ENCODE peak calls at places on chromosomes 4 and X, in ten cellular contexts. K, L, I, P, E, Q, C, T, H and U are unnamed samples.

GRCh38 chr4:88938138-88938537 is 118.8 kb downstream of the FAM13A start:
- DNase-seq in K (no peak), L (no peak), I (peak), P (peak), E (no peak), Q (peak), C (no peak), T (no peak), H (no peak), U (peak)

GRCh38 chr4:32994956-32995849 is 2275.0 kb downstream of the PCDH7 start:
- DNase-seq in K (no peak), L (no peak), I (no peak), P (no peak), E (no peak), Q (no peak), C (no peak), T (no peak), H (no peak), U (no peak)

GRCh38 chrX:107978080-107978479 is 4.1 kb downstream of the TEX13B start:
- DNase-seq in K (no peak), L (no peak), I (no peak), P (no peak), E (no peak), Q (no peak), C (no peak), T (no peak), H (no peak), U (no peak)

GRCh38 chrX:132940727-132941162 is 17.7 kb downstream of the HS6ST2 start:
- DNase-seq in K (no peak), L (no peak), I (no peak), P (no peak), E (no peak), Q (no peak), C (no peak), T (no peak), H (no peak), U (no peak)

GRCh38 chr4:40194602-40195161 is 2.1 kb upstream of the RHOH start:
- DNase-seq in K (no peak), L (no peak), I (peak), P (no peak), E (no peak), Q (no peak), C (no peak), T (no peak), H (no peak), U (peak)

GRCh38 chr4:117700111-117700892 is 334.0 kb upstream of the NDST3 start:
- DNase-seq in K (no peak), L (peak), I (no peak), P (peak), E (no peak), Q (no peak), C (no peak), T (no peak), H (no peak), U (no peak)

GRCh38 chr4:20565075-20565721 is 135.1 kb upstream of the PACRGL start:
- DNase-seq in K (no peak), L (no peak), I (peak), P (no peak), E (no peak), Q (peak), C (no peak), T (no peak), H (no peak), U (peak)

GRCh38 chr4:183434264-183435045 is 10.0 kb upstream of the CDKN2AIP start:
- DNase-seq in K (no peak), L (no peak), I (no peak), P (no peak), E (no peak), Q (peak), C (no peak), T (peak), H (no peak), U (no peak)

GRCh38 chrX:103607385-103608304 is at the start of gene TCEAL3:
- DNase-seq in K (peak), L (no peak), I (no peak), P (peak), E (peak), Q (peak), C (peak), T (peak), H (peak), U (peak)

GRCh38 chrX:107119281-107119680 is 659 bp upstream of the RBM41 start:
- DNase-seq in K (no peak), L (no peak), I (no peak), P (no peak), E (no peak), Q (peak), C (no peak), T (no peak), H (no peak), U (no peak)

GRCh38 chrX:108312938-108313337 is 125.3 kb downstream of the COL4A6 start:
- DNase-seq in K (peak), L (peak), I (peak), P (peak), E (no peak), Q (peak), C (no peak), T (no peak), H (no peak), U (peak)

GRCh38 chr4:182556576-182556975 is 313.4 kb downstream of the TENM3 start:
- DNase-seq in K (no peak), L (no peak), I (peak), P (no peak), E (no peak), Q (no peak), C (no peak), T (no peak), H (no peak), U (no peak)